ENCODE peak calls at places on chromosomes 4 and X, in ten cellular contexts. Z is skeletal muscle cell; B is caudate nucleus; Y is left ventricle myocardium superior; E is smooth muscle cell of the brain vasculature; I is mesenteric fat pad; V is CD8-positive, alpha-beta T cell; A is hippocampal formation; C is HCEC 1CT; M is testis. L is an unnamed sample.

GRCh38 chr4:182826391-182826790 is 90.8 kb downstream of the DCTD start:
- DNase-seq in Z (no peak), B (no peak), Y (no peak), E (no peak), I (peak), V (no peak), A (no peak), C (no peak), M (no peak), L (no peak)

GRCh38 chrX:24025741-24026402 is 1.1 kb downstream of the KLHL15 start:
- DNase-seq in Z (peak), B (no peak), Y (no peak), E (no peak), I (peak), V (no peak), A (peak), C (peak), M (no peak), L (no peak)

GRCh38 chrX:39821011-39821708 is 276.6 kb downstream of the BCOR start:
- DNase-seq in Z (no peak), B (no peak), Y (peak), E (no peak), I (no peak), V (peak), A (no peak), C (peak), M (peak), L (peak)

GRCh38 chrX:21986596-21986995 is 45.5 kb upstream of the PHEX start:
- DNase-seq in Z (no peak), B (no peak), Y (no peak), E (no peak), I (no peak), V (no peak), A (no peak), C (no peak), M (no peak), L (no peak)

GRCh38 chr4:77197361-77197760 is 40.4 kb downstream of the CCNG2 start:
- DNase-seq in Z (no peak), B (no peak), Y (no peak), E (no peak), I (no peak), V (no peak), A (no peak), C (no peak), M (no peak), L (no peak)

GRCh38 chr4:155799106-155799793 is 40.4 kb downstream of the GUCY1B1 start:
- DNase-seq in Z (no peak), B (no peak), Y (no peak), E (no peak), I (no peak), V (no peak), A (no peak), C (no peak), M (no peak), L (no peak)

GRCh38 chr4:30950737-30951136 is 230.6 kb downstream of the PCDH7 start:
- DNase-seq in Z (no peak), B (no peak), Y (no peak), E (no peak), I (no peak), V (no peak), A (no peak), C (no peak), M (no peak), L (no peak)

GRCh38 chr4:22072726-22073125 is 124.2 kb upstream of the KCNIP4 start:
- DNase-seq in Z (no peak), B (no peak), Y (no peak), E (no peak), I (no peak), V (no peak), A (no peak), C (no peak), M (no peak), L (no peak)

GRCh38 chrX:100994352-100995281 is 25.1 kb downstream of the ARL13A start:
- DNase-seq in Z (no peak), B (no peak), Y (no peak), E (no peak), I (no peak), V (no peak), A (no peak), C (peak), M (no peak), L (no peak)

GRCh38 chr4:1201851-1202525 is 29.6 kb upstream of the SPON2 start:
- DNase-seq in Z (peak), B (no peak), Y (peak), E (no peak), I (no peak), V (peak), A (no peak), C (peak), M (peak), L (peak)

GRCh38 chrX:13937370-13938052 is 92.2 kb downstream of the GEMIN8 start:
- DNase-seq in Z (peak), B (no peak), Y (no peak), E (no peak), I (no peak), V (no peak), A (peak), C (no peak), M (no peak), L (no peak)

GRCh38 chrX:1911401-1912131 is 296.7 kb downstream of the ASMT start:
- DNase-seq in Z (no peak), B (no peak), Y (no peak), E (no peak), I (no peak), V (no peak), A (no peak), C (no peak), M (no peak), L (no peak)

GRCh38 chr4:140213736-140214135 is 59.8 kb upstream of the MAML3 start:
- DNase-seq in Z (peak), B (no peak), Y (no peak), E (no peak), I (no peak), V (no peak), A (no peak), C (peak), M (no peak), L (no peak)

GRCh38 chr4:122873752-122874151 is 47.1 kb downstream of the FGF2 start:
- DNase-seq in Z (peak), B (no peak), Y (no peak), E (no peak), I (no peak), V (no peak), A (no peak), C (peak), M (no peak), L (no peak)

GRCh38 chrX:47863187-47863586 is 26.5 kb downstream of the ZNF81 start:
- DNase-seq in Z (no peak), B (no peak), Y (no peak), E (no peak), I (no peak), V (no peak), A (no peak), C (no peak), M (peak), L (no peak)

GRCh38 chr4:80322716-80323115 is 12.8 kb upstream of the CFAP299 start:
- DNase-seq in Z (no peak), B (no peak), Y (no peak), E (no peak), I (no peak), V (no peak), A (no peak), C (peak), M (no peak), L (no peak)

GRCh38 chrX:134418317-134419113 is 41.5 kb upstream of the HPRT1 start:
- DNase-seq in Z (no peak), B (no peak), Y (no peak), E (no peak), I (no peak), V (no peak), A (no peak), C (peak), M (peak), L (no peak)

GRCh38 chrX:9204560-9204959 is 170.6 kb upstream of the FAM9B start:
- DNase-seq in Z (no peak), B (no peak), Y (no peak), E (no peak), I (no peak), V (no peak), A (no peak), C (no peak), M (no peak), L (no peak)

GRCh38 chr4:77269505-77269904 is 112.5 kb downstream of the CCNG2 start:
- DNase-seq in Z (no peak), B (no peak), Y (no peak), E (no peak), I (no peak), V (no peak), A (no peak), C (no peak), M (no peak), L (no peak)

GRCh38 chrX:108264376-108264775 is 172.8 kb downstream of the ATG4A start:
- DNase-seq in Z (no peak), B (no peak), Y (no peak), E (no peak), I (no peak), V (no peak), A (no peak), C (no peak), M (no peak), L (no peak)

GRCh38 chr4:68326146-68326545 is 23.7 kb downstream of the YTHDC1 start:
- DNase-seq in Z (no peak), B (no peak), Y (no peak), E (no peak), I (no peak), V (no peak), A (no peak), C (no peak), M (no peak), L (no peak)

GRCh38 chr4:53763813-53764597 is 172.7 kb upstream of the LNX1 start:
- DNase-seq in Z (no peak), B (no peak), Y (no peak), E (no peak), I (no peak), V (no peak), A (no peak), C (peak), M (no peak), L (peak)

GRCh38 chrX:147917700-147918694 is 6.3 kb downstream of the FMR1 start:
- DNase-seq in Z (no peak), B (no peak), Y (no peak), E (no peak), I (no peak), V (peak), A (no peak), C (no peak), M (no peak), L (no peak)

GRCh38 chrX:68696267-68696666 is 48.8 kb downstream of the STARD8 start:
- DNase-seq in Z (no peak), B (no peak), Y (no peak), E (no peak), I (no peak), V (no peak), A (no peak), C (no peak), M (no peak), L (no peak)

GRCh38 chr4:80309301-80310004 is 26.1 kb upstream of the CFAP299 start:
- DNase-seq in Z (peak), B (no peak), Y (no peak), E (peak), I (no peak), V (no peak), A (no peak), C (peak), M (no peak), L (no peak)

GRCh38 chr4:166324321-166324720 is 451.3 kb downstream of the TLL1 start:
- DNase-seq in Z (no peak), B (no peak), Y (no peak), E (no peak), I (no peak), V (no peak), A (no peak), C (no peak), M (peak), L (no peak)

GRCh38 chrX:68807818-68808217 is 21.0 kb upstream of the EFNB1 start:
- DNase-seq in Z (no peak), B (no peak), Y (no peak), E (no peak), I (no peak), V (no peak), A (no peak), C (no peak), M (peak), L (peak)

GRCh38 chr4:99151931-99152448 is 7.9 kb upstream of the ADH4 start:
- DNase-seq in Z (no peak), B (no peak), Y (no peak), E (no peak), I (no peak), V (no peak), A (no peak), C (no peak), M (no peak), L (no peak)

GRCh38 chr4:76002176-76002575 is 5.1 kb downstream of the CXCL9 start:
- DNase-seq in Z (no peak), B (no peak), Y (no peak), E (no peak), I (no peak), V (no peak), A (no peak), C (no peak), M (no peak), L (no peak)

GRCh38 chr4:142815834-142816233 is 30.3 kb downstream of the INPP4B start:
- DNase-seq in Z (peak), B (no peak), Y (no peak), E (no peak), I (no peak), V (no peak), A (no peak), C (peak), M (no peak), L (no peak)

GRCh38 chr4:48604527-48604926 is 114.5 kb downstream of the ZAR1 start:
- DNase-seq in Z (no peak), B (no peak), Y (no peak), E (no peak), I (no peak), V (no peak), A (no peak), C (no peak), M (no peak), L (no peak)

GRCh38 chrX:132165651-132166050 is 37.8 kb upstream of the FRMD7 start:
- DNase-seq in Z (no peak), B (no peak), Y (no peak), E (no peak), I (no peak), V (no peak), A (no peak), C (no peak), M (no peak), L (no peak)

GRCh38 chr4:38601244-38601915 is 62.6 kb upstream of the KLF3 start:
- DNase-seq in Z (peak), B (no peak), Y (no peak), E (no peak), I (no peak), V (no peak), A (no peak), C (peak), M (no peak), L (no peak)

GRCh38 chr4:127012549-127012948 is 620.2 kb upstream of the INTU start:
- DNase-seq in Z (peak), B (no peak), Y (no peak), E (no peak), I (no peak), V (no peak), A (no peak), C (peak), M (no peak), L (no peak)

GRCh38 chrX:77962068-77962902 is 7.2 kb downstream of the PGAM4 start:
- DNase-seq in Z (no peak), B (no peak), Y (no peak), E (no peak), I (no peak), V (no peak), A (no peak), C (peak), M (no peak), L (no peak)

GRCh38 chr4:74632634-74633033 is 161.7 kb downstream of the BTC start:
- DNase-seq in Z (peak), B (no peak), Y (no peak), E (peak), I (no peak), V (peak), A (no peak), C (peak), M (peak), L (peak)

L was measured in right cardiac atrium.